ENCODE peak calls at places on chromosomes 13 and 19, in five cellular contexts. X is HFF-Myc, B is Peyer's patch, N is psoas muscle, J is lower leg skin. L is an unnamed sample.
A peak's percentile ranks its signal among the peaks of the same experiment; 100 is the strongest.

GRCh38 chr19:47363758-47364529 is 14.8 kb downstream of the DHX34 start:
- DNase-seq in X (no peak), B (no peak), N (no peak), J (no peak), L (peak; percentile 72)

GRCh38 chr13:112446867-112447266 is 70.7 kb downstream of the SPACA7 start:
- DNase-seq in X (no peak), B (no peak), N (no peak), J (no peak), L (no peak)

GRCh38 chr19:28859811-28860210 is 353.1 kb downstream of the UQCRFS1 start:
- DNase-seq in X (no peak), B (no peak), N (no peak), J (no peak), L (no peak)

GRCh38 chr19:33273881-33274662 is 28.3 kb downstream of the CEBPA start:
- DNase-seq in X (peak; percentile 78), B (no peak), N (peak; percentile 58), J (no peak), L (peak; percentile 85)

GRCh38 chr19:23882493-23882892 is 32.2 kb upstream of the ZNF726 start:
- DNase-seq in X (no peak), B (no peak), N (no peak), J (no peak), L (no peak)

GRCh38 chr19:37953576-37954303 is 46.7 kb downstream of the SIPA1L3 start:
- DNase-seq in X (no peak), B (no peak), N (no peak), J (no peak), L (no peak)

GRCh38 chr13:113121183-113121927 is 1.2 kb upstream of the F10 start:
- DNase-seq in X (no peak), B (no peak), N (no peak), J (no peak), L (no peak)

GRCh38 chr19:40523322-40524047 is 53.2 kb upstream of the SHKBP1 start:
- DNase-seq in X (no peak), B (peak; percentile 26), N (peak; percentile 49), J (peak; percentile 26), L (peak; percentile 64)

GRCh38 chr13:72221276-72221962 is 354.4 kb upstream of the DACH1 start:
- DNase-seq in X (no peak), B (no peak), N (peak; percentile 15), J (no peak), L (peak; percentile 7)

GRCh38 chr13:45396548-45397095 is 21.6 kb downstream of the SLC25A30 start:
- DNase-seq in X (no peak), B (no peak), N (no peak), J (no peak), L (peak; percentile 18)

GRCh38 chr19:51713319-51714285 is 10.2 kb downstream of the HAS1 start:
- DNase-seq in X (no peak), B (no peak), N (no peak), J (no peak), L (no peak)

GRCh38 chr13:113956571-113956970 is 17.3 kb downstream of the C13orf46 start:
- DNase-seq in X (no peak), B (no peak), N (no peak), J (no peak), L (no peak)

GRCh38 chr19:51687791-51688664 is 5.1 kb upstream of the SPACA6 start:
- DNase-seq in X (no peak), B (no peak), N (peak; percentile 72), J (no peak), L (peak; percentile 60)

GRCh38 chr13:93558637-93559036 is 332.0 kb downstream of the GPC6 start:
- DNase-seq in X (no peak), B (no peak), N (no peak), J (no peak), L (no peak)

GRCh38 chr19:31297991-31298390 is 51.2 kb downstream of the TSHZ3 start:
- DNase-seq in X (no peak), B (no peak), N (no peak), J (no peak), L (no peak)

GRCh38 chr13:31970237-31970930 is 61.2 kb upstream of the FRY start:
- DNase-seq in X (no peak), B (no peak), N (no peak), J (no peak), L (peak; percentile 73)

GRCh38 chr19:1446713-1447564 is 3.0 kb upstream of the APC2 start:
- DNase-seq in X (no peak), B (no peak), N (no peak), J (no peak), L (no peak)

GRCh38 chr19:10295305-10295846 is 5.6 kb downstream of the ICAM5 start:
- DNase-seq in X (no peak), B (peak; percentile 73), N (no peak), J (no peak), L (no peak)

GRCh38 chr19:4567584-4568071 is 8.1 kb upstream of the SEMA6B start:
- DNase-seq in X (no peak), B (peak; percentile 38), N (peak; percentile 71), J (no peak), L (peak; percentile 59)

GRCh38 chr19:29764322-29764721 is 47.5 kb upstream of the CCNE1 start:
- DNase-seq in X (no peak), B (no peak), N (no peak), J (no peak), L (no peak)

GRCh38 chr19:54403054-54403453 is 12.2 kb upstream of the TTYH1 start:
- DNase-seq in X (no peak), B (no peak), N (no peak), J (no peak), L (no peak)

GRCh38 chr13:79541426-79542049 is 60.6 kb downstream of the NDFIP2 start:
- DNase-seq in X (peak; percentile 56), B (no peak), N (no peak), J (no peak), L (peak; percentile 87)

GRCh38 chr19:58088521-58089052 is 9.4 kb downstream of the ZSCAN18 start:
- DNase-seq in X (no peak), B (no peak), N (no peak), J (no peak), L (no peak)

GRCh38 chr19:50310759-50311465 is 18.3 kb downstream of the KCNC3 start:
- DNase-seq in X (no peak), B (no peak), N (no peak), J (no peak), L (no peak)
- H3K4me3 ChIP-seq in X (no peak overlapping the region), B (no peak overlapping the region), N (no peak overlapping the region), J (no peak overlapping the region), L (no peak overlapping the region)

GRCh38 chr19:6271721-6272410 is 7.9 kb downstream of the MLLT1 start:
- DNase-seq in X (no peak), B (peak; percentile 28), N (peak; percentile 91), J (peak; percentile 63), L (peak; percentile 92)

GRCh38 chr19:6271251-6271650 is 8.5 kb downstream of the MLLT1 start:
- DNase-seq in X (no peak), B (no peak), N (no peak), J (no peak), L (peak; percentile 64)

GRCh38 chr19:6270076-6270745 is 9.6 kb downstream of the MLLT1 start:
- DNase-seq in X (no peak), B (no peak), N (no peak), J (no peak), L (no peak)

GRCh38 chr19:6269101-6269886 is 10.5 kb downstream of the MLLT1 start:
- DNase-seq in X (no peak), B (no peak), N (no peak), J (no peak), L (no peak)

GRCh38 chr19:6270822-6271221 is 9.0 kb downstream of the MLLT1 start:
- DNase-seq in X (no peak), B (no peak), N (no peak), J (no peak), L (no peak)
- H3K4me3 ChIP-seq in X (no peak overlapping the region), B (no peak overlapping the region), N (peak overlapping the region; percentile 56), J (no peak overlapping the region), L (peak overlapping the region; percentile 27)

DNA sequence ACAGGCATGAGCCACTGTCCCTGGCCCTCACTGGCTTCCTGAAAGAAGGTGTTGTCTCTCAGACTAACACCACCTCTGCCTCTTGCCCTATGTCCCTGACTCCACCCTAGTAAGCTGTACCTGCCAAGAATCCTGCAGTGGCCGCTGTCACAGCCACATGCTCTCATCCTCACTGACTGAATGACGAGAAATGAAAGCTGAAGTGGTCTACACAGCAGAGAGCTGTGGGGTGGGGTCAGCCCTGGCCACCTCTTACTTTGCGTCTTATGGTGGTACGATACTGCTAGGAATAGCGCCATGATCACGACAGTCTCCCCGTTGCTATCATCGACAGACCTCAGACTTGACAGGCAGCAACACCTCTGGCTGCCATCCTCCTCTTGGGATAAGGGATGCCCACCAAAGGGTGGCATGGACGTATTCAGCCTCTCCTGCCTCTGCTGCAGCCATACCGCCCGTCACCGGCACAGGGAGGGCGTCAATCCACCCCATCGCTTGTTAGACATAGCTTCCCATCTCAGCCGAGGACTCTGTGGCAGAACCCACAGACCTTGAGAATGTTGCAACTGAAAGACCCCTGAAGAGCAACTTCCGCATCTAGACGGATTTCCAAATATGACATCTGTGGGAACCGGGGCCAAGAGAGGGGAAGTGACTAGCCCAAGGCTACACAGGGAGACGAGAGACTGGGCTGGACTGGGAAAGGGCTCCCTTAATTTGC is 809 bp downstream of the MYO1F start:
- DNase-seq in X (no peak), B (peak; percentile 45), N (no peak), J (no peak), L (no peak)
- H3K4me3 ChIP-seq in X (no peak overlapping the region), B (peak overlapping the region; percentile 51), N (peak overlapping the region; percentile 46), J (no peak overlapping the region), L (no peak overlapping the region)

GRCh38 chr19:16381756-16382401 is 57.3 kb downstream of the KLF2 start:
- DNase-seq in X (no peak), B (no peak), N (peak; percentile 94), J (peak; percentile 89), L (peak; percentile 89)
- H3K4me3 ChIP-seq in X (no peak overlapping the region), B (no peak overlapping the region), N (no peak overlapping the region), J (no peak overlapping the region), L (no peak overlapping the region)

DNA sequence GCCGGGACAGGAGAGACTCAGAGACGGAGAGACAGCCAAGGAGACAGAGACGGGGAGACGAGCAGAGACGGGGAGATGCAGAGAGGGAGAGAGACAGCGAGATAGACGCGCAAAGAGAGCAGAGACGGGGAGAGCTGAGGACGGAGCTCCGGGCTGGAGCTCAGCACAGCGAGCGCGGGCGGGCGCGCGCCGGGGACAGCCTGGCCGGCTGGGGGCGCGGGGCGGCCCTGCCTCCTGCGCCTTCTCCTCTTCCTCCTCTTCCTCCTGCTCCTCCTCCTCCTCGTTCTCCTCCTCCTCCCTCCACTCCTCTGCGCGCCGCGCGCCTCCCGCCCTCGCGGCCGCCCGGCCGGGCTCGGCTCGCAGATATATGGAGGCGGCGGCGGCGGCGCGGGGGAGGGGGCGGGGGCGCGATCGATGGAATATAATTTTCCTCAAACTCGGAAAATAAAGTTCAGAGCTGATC is at the start of gene ERFL:
- DNase-seq in X (no peak), B (no peak), N (no peak), J (no peak), L (no peak)
- H3K4me3 ChIP-seq in X (peak within 1 kb of the TSS; percentile 28), B (peak within 1 kb of the TSS; percentile 47), N (peak within 1 kb of the TSS; percentile 52), J (no peak within 1 kb of the TSS), L (peak within 1 kb of the TSS; percentile 45)